ENCODE peak calls at places on chromosomes 3 and 15, in nine cellular contexts. V is fibroblast of mammary gland, B is B cell, Y is lower leg skin, Q is GM12865, Z is neural crest cell, P is uterus, H is GM23338, O is endodermal cell. A is an unnamed sample.

GRCh38 chr3:186821429-186822367 is 15.4 kb upstream of the RFC4 start:
- DNase-seq in V (peak; percentile 75), O (peak; percentile 47), H (peak; percentile 85), Q (peak; percentile 69), B (no peak), P (no peak), Z (no peak), Y (no peak), A (peak; percentile 60)

GRCh38 chr3:146131616-146132410 is 29.2 kb downstream of the PLOD2 start:
- DNase-seq in O (no peak), Y (no peak), P (no peak), Z (no peak), B (no peak), Q (no peak), V (peak; percentile 90), H (no peak), A (peak; percentile 20)

GRCh38 chr15:52805351-52806283 is 15.5 kb upstream of the ONECUT1 start:
- DNase-seq in V (no peak), H (peak; percentile 88), Z (no peak), O (peak; percentile 84), B (no peak), Y (no peak), P (no peak), Q (no peak), A (no peak)

GRCh38 chr3:99929409-99930139 is 111.9 kb downstream of the CMSS1 start:
- DNase-seq in H (no peak), V (peak; percentile 90), B (no peak), O (peak; percentile 48), P (peak; percentile 64), Q (no peak), Z (no peak), Y (peak; percentile 48), A (no peak)

GRCh38 chr15:49145651-49146609 is 9.5 kb downstream of the COPS2 start:
- DNase-seq in O (peak; percentile 63), P (no peak), Z (peak; percentile 27), V (peak; percentile 75), H (peak; percentile 67), B (no peak), Y (no peak), Q (peak; percentile 58), A (peak; percentile 60)

GRCh38 chr3:168707900-168708299 is 612.2 kb upstream of the GOLIM4 start:
- DNase-seq in H (no peak), V (no peak), Z (no peak), P (no peak), Y (no peak), B (no peak), O (no peak), Q (peak; percentile 12), A (no peak)

GRCh38 chr3:132318451-132318850 is 1.2 kb downstream of the ACP3 start:
- DNase-seq in Y (no peak), O (no peak), V (peak; percentile 83), B (no peak), Q (no peak), Z (no peak), H (no peak), P (no peak), A (no peak)

GRCh38 chr3:13513051-13513912 is 33.2 kb downstream of the HDAC11 start:
- DNase-seq in V (peak; percentile 65), Y (peak; percentile 71), B (no peak), O (no peak), P (peak; percentile 53), Z (no peak), H (peak; percentile 29), Q (no peak), A (no peak)

GRCh38 chr3:132874701-132875100 is 152.5 kb upstream of the NPHP3 start:
- DNase-seq in H (no peak), Y (no peak), O (no peak), P (no peak), V (no peak), B (no peak), Q (no peak), Z (no peak), A (no peak)

GRCh38 chr3:60979861-60980739 is 271.2 kb downstream of the FHIT start:
- DNase-seq in Q (no peak), O (no peak), H (no peak), Z (no peak), P (no peak), B (no peak), V (peak; percentile 37), Y (no peak), A (no peak)

GRCh38 chr15:68271854-68272471 is 5.6 kb upstream of the FEM1B start:
- DNase-seq in O (peak; percentile 62), P (peak; percentile 62), B (no peak), Q (no peak), V (peak; percentile 88), Y (peak; percentile 75), H (peak; percentile 30), Z (no peak), A (peak; percentile 63)

GRCh38 chr3:153210660-153211059 is 48.6 kb downstream of the RAP2B start:
- DNase-seq in Y (no peak), Q (no peak), O (no peak), P (no peak), H (no peak), B (no peak), V (peak; percentile 7), Z (no peak), A (no peak)

GRCh38 chr3:5095879-5096278 is 26.2 kb upstream of the ARL8B start:
- DNase-seq in P (peak; percentile 55), Y (no peak), V (peak; percentile 28), Z (peak; percentile 55), H (peak; percentile 78), Q (no peak), O (peak; percentile 84), B (no peak), A (no peak)
- TF ChIP-seq CTCF in P (no peak), Y (no peak), V (no peak), Z (no peak), H (peak; percentile 34), Q (no peak), O (peak; percentile 70), B (no peak), A (no peak)

DNA sequence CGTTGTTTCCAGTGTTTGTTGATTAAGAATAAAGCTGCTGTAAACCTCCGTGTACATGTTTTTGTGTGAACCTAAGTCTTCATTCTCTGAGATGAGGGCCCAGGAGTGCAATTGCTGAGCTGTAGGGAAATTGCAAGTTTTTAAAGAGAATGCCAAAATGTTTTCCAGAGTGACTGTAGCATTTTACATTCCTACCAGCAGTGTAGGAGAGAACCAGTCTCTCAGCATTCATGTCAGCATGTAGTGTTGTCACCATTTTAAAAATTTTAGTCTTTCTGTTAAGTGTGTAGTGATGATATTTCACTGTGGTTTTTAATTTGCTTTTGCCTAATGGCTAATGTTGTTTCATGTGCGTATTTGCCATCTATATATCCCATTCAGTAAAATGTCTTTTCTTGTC is 3.4 kb upstream of the MGLL start:
- DNase-seq in B (no peak), Y (no peak), O (peak; percentile 10), Q (no peak), V (no peak), H (no peak), Z (no peak), P (no peak), A (no peak)
- TF ChIP-seq CTCF in B (no peak), Y (no peak), O (peak; percentile 30), Q (no peak), V (peak; percentile 10), H (no peak), Z (no peak), P (no peak), A (no peak)

GRCh38 chr15:36029606-36030005 is 483.6 kb upstream of the DPH6 start:
- DNase-seq in Q (no peak), H (no peak), Z (no peak), Y (no peak), P (no peak), B (no peak), V (peak; percentile 65), O (no peak), A (no peak)
- TF ChIP-seq CTCF in Q (no peak), H (no peak), Z (no peak), Y (no peak), P (no peak), B (no peak), V (no peak), O (no peak), A (no peak)

DNA sequence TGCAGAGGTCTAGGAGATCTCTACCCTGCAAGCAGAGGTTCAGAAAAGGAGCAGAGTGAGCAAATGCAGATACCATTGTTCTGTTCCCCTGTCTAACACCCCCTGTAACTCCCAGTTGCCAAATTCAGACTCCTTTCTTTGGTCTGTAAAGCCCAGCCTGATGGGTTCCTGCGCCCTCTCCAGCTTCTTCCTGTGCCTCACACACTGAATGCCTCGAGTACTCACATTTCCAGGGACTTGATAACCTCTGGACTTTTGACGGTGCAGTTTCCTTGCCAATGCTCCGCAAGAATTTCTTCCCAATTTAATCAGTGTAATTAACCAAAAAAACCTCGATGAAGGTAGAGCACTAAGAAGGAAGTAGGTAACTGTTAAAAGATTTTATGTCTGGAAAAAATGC is 19.3 kb downstream of the PDE8A start:
- DNase-seq in Q (no peak), Z (no peak), O (no peak), B (no peak), Y (no peak), V (no peak), H (no peak), P (no peak), A (no peak)
- TF ChIP-seq CTCF in Q (no peak), Z (no peak), O (no peak), B (no peak), Y (no peak), V (no peak), H (no peak), P (no peak), A (no peak)

GRCh38 chr15:92029104-92029466 is 175.6 kb downstream of the SLCO3A1 start:
- DNase-seq in Q (no peak), B (no peak), P (no peak), V (no peak), Z (no peak), H (no peak), O (no peak), Y (no peak), A (no peak)
- TF ChIP-seq CTCF in Q (no peak), B (no peak), P (no peak), V (no peak), Z (no peak), H (no peak), O (no peak), Y (no peak), A (no peak)

GRCh38 chr3:124486324-124486723 is 243.9 kb upstream of the UMPS start:
- DNase-seq in O (no peak), P (no peak), V (peak; percentile 2), Q (no peak), Y (no peak), H (peak; percentile 23), Z (no peak), B (no peak), A (no peak)
- TF ChIP-seq CTCF in O (peak; percentile 67), P (no peak), V (peak; percentile 14), Q (no peak), Y (no peak), H (peak; percentile 41), Z (no peak), B (no peak), A (no peak)

GRCh38 chr3:42582474-42583070 is 805 bp upstream of the SEC22C start:
- DNase-seq in Z (no peak), V (no peak), Q (no peak), P (no peak), B (no peak), O (no peak), Y (no peak), H (peak; percentile 64), A (no peak)
- TF ChIP-seq CTCF in Z (peak; percentile 18), V (no peak), Q (no peak), P (no peak), B (no peak), O (peak; percentile 46), Y (no peak), H (no peak), A (no peak)